ENCODE peak calls at places on chromosome 3, in ten cellular contexts. One of them, this sample, is unnamed.

GRCh38 chr3:154050766-154051165 is 70.4 kb upstream of the ARHGEF26 start:
- DNase-seq in activated CD4-positive, alpha-beta T cell treated with anti-CD3 and anti-CD28 coated beads, Interleukin-2, amount 50 U/mL, for 1 hour: no peak
- DNase-seq in iris pigment epithelial cell: peak
- DNase-seq in G401: no peak
- DNase-seq in C1 segment of cervical spinal cord: no peak
- DNase-seq in PC-3: no peak
- DNase-seq in HT1080: peak
- DNase-seq in osteocyte: no peak
- DNase-seq in activated naive CD4-positive, alpha-beta T cell treated with anti-CD3 and anti-CD28 coated beads, Interleukin-2, amount 50 U/mL, for 16 hours: no peak
- DNase-seq in mammary epithelial cell: no peak
- DNase-seq in this sample: no peak

GRCh38 chr3:18717588-18717987 is 292.4 kb upstream of the SATB1 start:
- DNase-seq in C1 segment of cervical spinal cord: no peak
- DNase-seq in mammary epithelial cell: no peak
- DNase-seq in PC-3: no peak
- DNase-seq in iris pigment epithelial cell: no peak
- DNase-seq in HT1080: no peak
- DNase-seq in activated CD4-positive, alpha-beta T cell treated with anti-CD3 and anti-CD28 coated beads, Interleukin-2, amount 50 U/mL, for 1 hour: no peak
- DNase-seq in osteocyte: no peak
- DNase-seq in G401: no peak
- DNase-seq in activated naive CD4-positive, alpha-beta T cell treated with anti-CD3 and anti-CD28 coated beads, Interleukin-2, amount 50 U/mL, for 16 hours: no peak
- DNase-seq in this sample: no peak

GRCh38 chr3:188627652-188628051 is 473.7 kb downstream of the LPP start:
- DNase-seq in G401: no peak
- DNase-seq in activated naive CD4-positive, alpha-beta T cell treated with anti-CD3 and anti-CD28 coated beads, Interleukin-2, amount 50 U/mL, for 16 hours: no peak
- DNase-seq in mammary epithelial cell: peak
- DNase-seq in osteocyte: no peak
- DNase-seq in HT1080: peak
- DNase-seq in PC-3: peak
- DNase-seq in C1 segment of cervical spinal cord: no peak
- DNase-seq in activated CD4-positive, alpha-beta T cell treated with anti-CD3 and anti-CD28 coated beads, Interleukin-2, amount 50 U/mL, for 1 hour: no peak
- DNase-seq in iris pigment epithelial cell: peak
- DNase-seq in this sample: no peak

GRCh38 chr3:66302288-66302687 is 81.5 kb downstream of the SLC25A26 start:
- DNase-seq in activated CD4-positive, alpha-beta T cell treated with anti-CD3 and anti-CD28 coated beads, Interleukin-2, amount 50 U/mL, for 1 hour: peak
- DNase-seq in HT1080: no peak
- DNase-seq in activated naive CD4-positive, alpha-beta T cell treated with anti-CD3 and anti-CD28 coated beads, Interleukin-2, amount 50 U/mL, for 16 hours: peak
- DNase-seq in G401: no peak
- DNase-seq in iris pigment epithelial cell: no peak
- DNase-seq in C1 segment of cervical spinal cord: no peak
- DNase-seq in PC-3: no peak
- DNase-seq in mammary epithelial cell: no peak
- DNase-seq in osteocyte: no peak
- DNase-seq in this sample: no peak

GRCh38 chr3:76242886-76243753 is 457.8 kb upstream of the ZNF717 start:
- DNase-seq in HT1080: no peak
- DNase-seq in activated naive CD4-positive, alpha-beta T cell treated with anti-CD3 and anti-CD28 coated beads, Interleukin-2, amount 50 U/mL, for 16 hours: no peak
- DNase-seq in osteocyte: no peak
- DNase-seq in iris pigment epithelial cell: no peak
- DNase-seq in activated CD4-positive, alpha-beta T cell treated with anti-CD3 and anti-CD28 coated beads, Interleukin-2, amount 50 U/mL, for 1 hour: no peak
- DNase-seq in G401: no peak
- DNase-seq in C1 segment of cervical spinal cord: no peak
- DNase-seq in PC-3: no peak
- DNase-seq in mammary epithelial cell: no peak
- DNase-seq in this sample: no peak

GRCh38 chr3:12618426-12618825 is 45.5 kb downstream of the RAF1 start:
- DNase-seq in G401: no peak
- DNase-seq in osteocyte: no peak
- DNase-seq in activated CD4-positive, alpha-beta T cell treated with anti-CD3 and anti-CD28 coated beads, Interleukin-2, amount 50 U/mL, for 1 hour: no peak
- DNase-seq in C1 segment of cervical spinal cord: no peak
- DNase-seq in mammary epithelial cell: no peak
- DNase-seq in iris pigment epithelial cell: no peak
- DNase-seq in PC-3: no peak
- DNase-seq in HT1080: no peak
- DNase-seq in activated naive CD4-positive, alpha-beta T cell treated with anti-CD3 and anti-CD28 coated beads, Interleukin-2, amount 50 U/mL, for 16 hours: no peak
- DNase-seq in this sample: no peak

GRCh38 chr3:103337179-103337845 is 902.5 kb downstream of the ZPLD1 start:
- DNase-seq in PC-3: no peak
- DNase-seq in C1 segment of cervical spinal cord: no peak
- DNase-seq in osteocyte: no peak
- DNase-seq in G401: no peak
- DNase-seq in activated naive CD4-positive, alpha-beta T cell treated with anti-CD3 and anti-CD28 coated beads, Interleukin-2, amount 50 U/mL, for 16 hours: no peak
- DNase-seq in iris pigment epithelial cell: no peak
- DNase-seq in activated CD4-positive, alpha-beta T cell treated with anti-CD3 and anti-CD28 coated beads, Interleukin-2, amount 50 U/mL, for 1 hour: no peak
- DNase-seq in mammary epithelial cell: no peak
- DNase-seq in HT1080: no peak
- DNase-seq in this sample: no peak

GRCh38 chr3:64674591-64675076 is 13.2 kb downstream of the ADAMTS9 start:
- DNase-seq in mammary epithelial cell: no peak
- DNase-seq in PC-3: no peak
- DNase-seq in activated naive CD4-positive, alpha-beta T cell treated with anti-CD3 and anti-CD28 coated beads, Interleukin-2, amount 50 U/mL, for 16 hours: no peak
- DNase-seq in C1 segment of cervical spinal cord: no peak
- DNase-seq in G401: no peak
- DNase-seq in activated CD4-positive, alpha-beta T cell treated with anti-CD3 and anti-CD28 coated beads, Interleukin-2, amount 50 U/mL, for 1 hour: no peak
- DNase-seq in osteocyte: no peak
- DNase-seq in iris pigment epithelial cell: peak
- DNase-seq in HT1080: no peak
- DNase-seq in this sample: no peak

GRCh38 chr3:123522666-123523412 is 62.0 kb downstream of the HACD2 start:
- DNase-seq in activated CD4-positive, alpha-beta T cell treated with anti-CD3 and anti-CD28 coated beads, Interleukin-2, amount 50 U/mL, for 1 hour: no peak
- DNase-seq in mammary epithelial cell: no peak
- DNase-seq in activated naive CD4-positive, alpha-beta T cell treated with anti-CD3 and anti-CD28 coated beads, Interleukin-2, amount 50 U/mL, for 16 hours: no peak
- DNase-seq in G401: peak
- DNase-seq in HT1080: no peak
- DNase-seq in C1 segment of cervical spinal cord: no peak
- DNase-seq in osteocyte: no peak
- DNase-seq in PC-3: no peak
- DNase-seq in iris pigment epithelial cell: no peak
- DNase-seq in this sample: no peak

GRCh38 chr3:59985643-59986200 is 935.9 kb upstream of the CFAP20DC start:
- DNase-seq in mammary epithelial cell: no peak
- DNase-seq in HT1080: no peak
- DNase-seq in C1 segment of cervical spinal cord: no peak
- DNase-seq in iris pigment epithelial cell: no peak
- DNase-seq in G401: no peak
- DNase-seq in activated CD4-positive, alpha-beta T cell treated with anti-CD3 and anti-CD28 coated beads, Interleukin-2, amount 50 U/mL, for 1 hour: no peak
- DNase-seq in osteocyte: no peak
- DNase-seq in activated naive CD4-positive, alpha-beta T cell treated with anti-CD3 and anti-CD28 coated beads, Interleukin-2, amount 50 U/mL, for 16 hours: no peak
- DNase-seq in PC-3: no peak
- DNase-seq in this sample: no peak

GRCh38 chr3:141331370-141332318 is 36.7 kb upstream of the ZBTB38 start:
- DNase-seq in iris pigment epithelial cell: peak
- DNase-seq in C1 segment of cervical spinal cord: no peak
- DNase-seq in PC-3: peak
- DNase-seq in activated CD4-positive, alpha-beta T cell treated with anti-CD3 and anti-CD28 coated beads, Interleukin-2, amount 50 U/mL, for 1 hour: no peak
- DNase-seq in G401: no peak
- DNase-seq in osteocyte: no peak
- DNase-seq in mammary epithelial cell: peak
- DNase-seq in HT1080: peak
- DNase-seq in activated naive CD4-positive, alpha-beta T cell treated with anti-CD3 and anti-CD28 coated beads, Interleukin-2, amount 50 U/mL, for 16 hours: no peak
- DNase-seq in this sample: no peak

GRCh38 chr3:35505181-35505580 is 134.1 kb upstream of the ARPP21 start:
- DNase-seq in osteocyte: no peak
- DNase-seq in activated CD4-positive, alpha-beta T cell treated with anti-CD3 and anti-CD28 coated beads, Interleukin-2, amount 50 U/mL, for 1 hour: no peak
- DNase-seq in activated naive CD4-positive, alpha-beta T cell treated with anti-CD3 and anti-CD28 coated beads, Interleukin-2, amount 50 U/mL, for 16 hours: no peak
- DNase-seq in HT1080: no peak
- DNase-seq in C1 segment of cervical spinal cord: no peak
- DNase-seq in PC-3: no peak
- DNase-seq in mammary epithelial cell: no peak
- DNase-seq in G401: no peak
- DNase-seq in iris pigment epithelial cell: no peak
- DNase-seq in this sample: no peak

GRCh38 chr3:177451940-177452484 is 254.7 kb upstream of the TBL1XR1 start:
- DNase-seq in mammary epithelial cell: peak
- DNase-seq in HT1080: no peak
- DNase-seq in iris pigment epithelial cell: peak
- DNase-seq in osteocyte: no peak
- DNase-seq in activated CD4-positive, alpha-beta T cell treated with anti-CD3 and anti-CD28 coated beads, Interleukin-2, amount 50 U/mL, for 1 hour: no peak
- DNase-seq in G401: no peak
- DNase-seq in activated naive CD4-positive, alpha-beta T cell treated with anti-CD3 and anti-CD28 coated beads, Interleukin-2, amount 50 U/mL, for 16 hours: no peak
- DNase-seq in PC-3: no peak
- DNase-seq in C1 segment of cervical spinal cord: no peak
- DNase-seq in this sample: no peak

GRCh38 chr3:99236576-99236975 is 335.1 kb upstream of the DCBLD2 start:
- DNase-seq in mammary epithelial cell: no peak
- DNase-seq in PC-3: no peak
- DNase-seq in activated CD4-positive, alpha-beta T cell treated with anti-CD3 and anti-CD28 coated beads, Interleukin-2, amount 50 U/mL, for 1 hour: no peak
- DNase-seq in G401: no peak
- DNase-seq in HT1080: no peak
- DNase-seq in activated naive CD4-positive, alpha-beta T cell treated with anti-CD3 and anti-CD28 coated beads, Interleukin-2, amount 50 U/mL, for 16 hours: no peak
- DNase-seq in C1 segment of cervical spinal cord: no peak
- DNase-seq in osteocyte: no peak
- DNase-seq in iris pigment epithelial cell: no peak
- DNase-seq in this sample: no peak

GRCh38 chr3:142929890-142930289 is 33.6 kb downstream of the PAQR9 start:
- DNase-seq in mammary epithelial cell: no peak
- DNase-seq in G401: no peak
- DNase-seq in osteocyte: no peak
- DNase-seq in HT1080: no peak
- DNase-seq in activated CD4-positive, alpha-beta T cell treated with anti-CD3 and anti-CD28 coated beads, Interleukin-2, amount 50 U/mL, for 1 hour: no peak
- DNase-seq in C1 segment of cervical spinal cord: no peak
- DNase-seq in activated naive CD4-positive, alpha-beta T cell treated with anti-CD3 and anti-CD28 coated beads, Interleukin-2, amount 50 U/mL, for 16 hours: no peak
- DNase-seq in PC-3: no peak
- DNase-seq in iris pigment epithelial cell: no peak
- DNase-seq in this sample: no peak

GRCh38 chr3:114144909-114145688 is 33.8 kb downstream of the DRD3 start:
- DNase-seq in iris pigment epithelial cell: peak
- DNase-seq in osteocyte: no peak
- DNase-seq in activated naive CD4-positive, alpha-beta T cell treated with anti-CD3 and anti-CD28 coated beads, Interleukin-2, amount 50 U/mL, for 16 hours: no peak
- DNase-seq in HT1080: peak
- DNase-seq in activated CD4-positive, alpha-beta T cell treated with anti-CD3 and anti-CD28 coated beads, Interleukin-2, amount 50 U/mL, for 1 hour: no peak
- DNase-seq in G401: no peak
- DNase-seq in mammary epithelial cell: peak
- DNase-seq in C1 segment of cervical spinal cord: no peak
- DNase-seq in PC-3: peak
- DNase-seq in this sample: no peak

GRCh38 chr3:133973249-133973980 is 56.3 kb downstream of the SLCO2A1 start:
- DNase-seq in G401: no peak
- DNase-seq in osteocyte: no peak
- DNase-seq in iris pigment epithelial cell: no peak
- DNase-seq in PC-3: no peak
- DNase-seq in activated naive CD4-positive, alpha-beta T cell treated with anti-CD3 and anti-CD28 coated beads, Interleukin-2, amount 50 U/mL, for 16 hours: no peak
- DNase-seq in C1 segment of cervical spinal cord: no peak
- DNase-seq in activated CD4-positive, alpha-beta T cell treated with anti-CD3 and anti-CD28 coated beads, Interleukin-2, amount 50 U/mL, for 1 hour: no peak
- DNase-seq in mammary epithelial cell: no peak
- DNase-seq in HT1080: no peak
- DNase-seq in this sample: no peak

GRCh38 chr3:38136272-38136806 is 588 bp downstream of the ACAA1 start:
- DNase-seq in iris pigment epithelial cell: peak
- DNase-seq in HT1080: no peak
- DNase-seq in mammary epithelial cell: peak
- DNase-seq in activated naive CD4-positive, alpha-beta T cell treated with anti-CD3 and anti-CD28 coated beads, Interleukin-2, amount 50 U/mL, for 16 hours: no peak
- DNase-seq in C1 segment of cervical spinal cord: no peak
- DNase-seq in activated CD4-positive, alpha-beta T cell treated with anti-CD3 and anti-CD28 coated beads, Interleukin-2, amount 50 U/mL, for 1 hour: no peak
- DNase-seq in G401: no peak
- DNase-seq in osteocyte: no peak
- DNase-seq in PC-3: no peak
- DNase-seq in this sample: peak

GRCh38 chr3:55402886-55403605 is 84.1 kb downstream of the WNT5A start:
- DNase-seq in iris pigment epithelial cell: peak
- DNase-seq in mammary epithelial cell: peak
- DNase-seq in PC-3: peak
- DNase-seq in G401: no peak
- DNase-seq in C1 segment of cervical spinal cord: no peak
- DNase-seq in activated naive CD4-positive, alpha-beta T cell treated with anti-CD3 and anti-CD28 coated beads, Interleukin-2, amount 50 U/mL, for 16 hours: no peak
- DNase-seq in activated CD4-positive, alpha-beta T cell treated with anti-CD3 and anti-CD28 coated beads, Interleukin-2, amount 50 U/mL, for 1 hour: no peak
- DNase-seq in osteocyte: no peak
- DNase-seq in HT1080: peak
- DNase-seq in this sample: no peak

GRCh38 chr3:68468695-68469375 is 463.5 kb downstream of the TAFA4 start:
- DNase-seq in mammary epithelial cell: no peak
- DNase-seq in activated naive CD4-positive, alpha-beta T cell treated with anti-CD3 and anti-CD28 coated beads, Interleukin-2, amount 50 U/mL, for 16 hours: no peak
- DNase-seq in HT1080: no peak
- DNase-seq in PC-3: no peak
- DNase-seq in activated CD4-positive, alpha-beta T cell treated with anti-CD3 and anti-CD28 coated beads, Interleukin-2, amount 50 U/mL, for 1 hour: no peak
- DNase-seq in osteocyte: no peak
- DNase-seq in iris pigment epithelial cell: no peak
- DNase-seq in C1 segment of cervical spinal cord: no peak
- DNase-seq in G401: no peak
- DNase-seq in this sample: no peak

GRCh38 chr3:8499181-8499611 is 2.4 kb upstream of the LMCD1 start:
- DNase-seq in mammary epithelial cell: peak
- DNase-seq in HT1080: peak
- DNase-seq in G401: peak
- DNase-seq in iris pigment epithelial cell: no peak
- DNase-seq in PC-3: peak
- DNase-seq in osteocyte: no peak
- DNase-seq in activated CD4-positive, alpha-beta T cell treated with anti-CD3 and anti-CD28 coated beads, Interleukin-2, amount 50 U/mL, for 1 hour: no peak
- DNase-seq in C1 segment of cervical spinal cord: peak
- DNase-seq in activated naive CD4-positive, alpha-beta T cell treated with anti-CD3 and anti-CD28 coated beads, Interleukin-2, amount 50 U/mL, for 16 hours: no peak
- DNase-seq in this sample: no peak

GRCh38 chr3:50268703-50269451 is at the start of gene SEMA3B:
- DNase-seq in PC-3: peak
- DNase-seq in G401: no peak
- DNase-seq in activated CD4-positive, alpha-beta T cell treated with anti-CD3 and anti-CD28 coated beads, Interleukin-2, amount 50 U/mL, for 1 hour: no peak
- DNase-seq in iris pigment epithelial cell: no peak
- DNase-seq in osteocyte: peak
- DNase-seq in activated naive CD4-positive, alpha-beta T cell treated with anti-CD3 and anti-CD28 coated beads, Interleukin-2, amount 50 U/mL, for 16 hours: no peak
- DNase-seq in C1 segment of cervical spinal cord: peak
- DNase-seq in HT1080: peak
- DNase-seq in mammary epithelial cell: peak
- DNase-seq in this sample: peak

GRCh38 chr3:104909188-104909587 is 457.5 kb upstream of the ALCAM start:
- DNase-seq in activated CD4-positive, alpha-beta T cell treated with anti-CD3 and anti-CD28 coated beads, Interleukin-2, amount 50 U/mL, for 1 hour: no peak
- DNase-seq in PC-3: peak
- DNase-seq in mammary epithelial cell: peak
- DNase-seq in C1 segment of cervical spinal cord: no peak
- DNase-seq in HT1080: peak
- DNase-seq in osteocyte: no peak
- DNase-seq in iris pigment epithelial cell: peak
- DNase-seq in G401: peak
- DNase-seq in activated naive CD4-positive, alpha-beta T cell treated with anti-CD3 and anti-CD28 coated beads, Interleukin-2, amount 50 U/mL, for 16 hours: no peak
- DNase-seq in this sample: no peak

GRCh38 chr3:29397406-29397805 is 116.5 kb downstream of the RBMS3 start:
- DNase-seq in activated naive CD4-positive, alpha-beta T cell treated with anti-CD3 and anti-CD28 coated beads, Interleukin-2, amount 50 U/mL, for 16 hours: no peak
- DNase-seq in HT1080: no peak
- DNase-seq in iris pigment epithelial cell: no peak
- DNase-seq in G401: no peak
- DNase-seq in C1 segment of cervical spinal cord: no peak
- DNase-seq in PC-3: no peak
- DNase-seq in activated CD4-positive, alpha-beta T cell treated with anti-CD3 and anti-CD28 coated beads, Interleukin-2, amount 50 U/mL, for 1 hour: no peak
- DNase-seq in osteocyte: no peak
- DNase-seq in mammary epithelial cell: no peak
- DNase-seq in this sample: no peak

GRCh38 chr3:112671930-112672715 is 31.2 kb upstream of the CCDC80 start:
- DNase-seq in osteocyte: no peak
- DNase-seq in HT1080: peak
- DNase-seq in activated CD4-positive, alpha-beta T cell treated with anti-CD3 and anti-CD28 coated beads, Interleukin-2, amount 50 U/mL, for 1 hour: no peak
- DNase-seq in C1 segment of cervical spinal cord: no peak
- DNase-seq in G401: no peak
- DNase-seq in PC-3: peak
- DNase-seq in iris pigment epithelial cell: peak
- DNase-seq in mammary epithelial cell: peak
- DNase-seq in activated naive CD4-positive, alpha-beta T cell treated with anti-CD3 and anti-CD28 coated beads, Interleukin-2, amount 50 U/mL, for 16 hours: no peak
- DNase-seq in this sample: no peak